ENCODE peak calls at places on chromosomes 3 and 15, in ten cellular contexts. G is pancreas; J is fibroblast of pulmonary artery; N is transverse colon; Z is CD8-positive, alpha-beta T cell; C is brain microvascular endothelial cell; M is tibial nerve; Y is A549; L is cardiac fibroblast; W is AG04450. H is an unnamed sample.

GRCh38 chr15:76678766-76679165 is 226.4 kb downstream of the SCAPER start:
- DNase-seq in Y (no peak), W (no peak), L (peak), N (no peak), C (no peak), J (peak), M (no peak), Z (no peak), G (no peak), H (peak)

GRCh38 chr3:27043328-27043956 is 325.7 kb downstream of the NEK10 start:
- DNase-seq in J (no peak), W (no peak), N (no peak), Z (no peak), C (no peak), L (no peak), M (no peak), Y (no peak), G (no peak), H (no peak)

GRCh38 chr15:57485869-57486268 is 105.8 kb upstream of the MYZAP start:
- DNase-seq in J (peak), L (peak), N (no peak), M (no peak), Z (no peak), W (peak), G (peak), Y (peak), C (peak), H (peak)

GRCh38 chr3:63911395-63911900 is 735 bp downstream of the SCAANT1 start:
- DNase-seq in W (no peak), Z (no peak), N (no peak), G (no peak), M (no peak), J (no peak), L (no peak), C (no peak), Y (no peak), H (peak)

GRCh38 chr15:27573800-27574485 is 525.2 kb downstream of the OCA2 start:
- DNase-seq in Z (no peak), W (no peak), Y (no peak), C (no peak), L (no peak), M (no peak), G (peak), N (no peak), J (no peak), H (no peak)

GRCh38 chr3:185764168-185764988 is 60.5 kb downstream of the IGF2BP2 start:
- DNase-seq in M (no peak), Z (no peak), N (no peak), C (peak), Y (no peak), W (no peak), J (peak), G (no peak), L (peak), H (peak)

GRCh38 chr3:98982336-98982735 is 80.8 kb upstream of the DCBLD2 start:
- DNase-seq in L (no peak), N (no peak), C (no peak), Y (no peak), J (no peak), Z (no peak), W (no peak), M (no peak), G (no peak), H (no peak)

GRCh38 chr15:42375252-42375651 is 16.0 kb downstream of the CAPN3 start:
- DNase-seq in L (no peak), W (no peak), J (no peak), M (no peak), N (no peak), Z (no peak), Y (no peak), G (no peak), C (no peak), H (no peak)

GRCh38 chr3:127674793-127675189 is 2.0 kb downstream of the ABTB1 start:
- DNase-seq in G (no peak), L (no peak), Y (no peak), N (no peak), J (no peak), Z (no peak), W (no peak), C (no peak), M (no peak), H (no peak)

GRCh38 chr15:75831806-75832102 is 11.5 kb upstream of the UBE2Q2 start:
- DNase-seq in J (no peak), W (no peak), Z (no peak), N (no peak), M (no peak), C (no peak), L (no peak), Y (no peak), G (no peak), H (no peak)

GRCh38 chr3:42031808-42032475 is 59.2 kb upstream of the TRAK1 start:
- DNase-seq in W (no peak), N (no peak), Y (no peak), J (peak), Z (no peak), L (peak), M (no peak), G (no peak), C (no peak), H (no peak)

GRCh38 chr15:96457852-96458251 is 127.4 kb downstream of the NR2F2 start:
- DNase-seq in C (no peak), M (no peak), N (no peak), W (no peak), L (no peak), J (no peak), G (no peak), Z (no peak), Y (no peak), H (no peak)

GRCh38 chr3:115766587-115767492 is 143.5 kb downstream of the GAP43 start:
- DNase-seq in Z (no peak), L (peak), Y (no peak), J (peak), M (no peak), N (no peak), W (no peak), G (no peak), C (peak), H (peak)

GRCh38 chr15:82100116-82100795 is 54.4 kb upstream of the MEX3B start:
- DNase-seq in J (no peak), N (no peak), Z (no peak), L (peak), W (no peak), G (no peak), C (no peak), M (no peak), Y (no peak), H (no peak)

GRCh38 chr15:84955089-84955848 is 26.4 kb upstream of the PDE8A start:
- DNase-seq in L (peak), N (peak), Y (peak), C (peak), W (peak), G (peak), Z (peak), M (peak), J (peak), H (peak)

DNA sequence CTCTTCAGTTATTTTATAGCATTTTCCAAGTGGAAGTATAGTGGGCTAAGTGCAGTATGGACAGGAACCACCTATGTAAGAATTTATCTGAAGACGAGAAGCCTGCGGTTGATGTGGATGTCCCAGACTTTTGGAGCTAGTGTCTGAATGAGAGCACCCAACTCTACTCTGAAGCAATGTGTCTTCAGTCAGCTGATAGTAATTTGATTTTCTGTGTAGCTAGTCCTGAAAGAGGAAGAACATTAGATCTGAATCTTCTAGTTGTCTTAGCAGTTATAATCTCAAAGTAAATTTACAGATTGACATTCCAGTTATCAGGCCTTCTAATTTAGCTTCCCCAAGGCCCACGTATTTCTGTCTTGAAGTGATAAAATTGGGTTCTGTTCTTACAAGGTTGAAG is 1.4 kb downstream of the TCAIM start:
- DNase-seq in J (no peak), M (no peak), N (no peak), Z (no peak), Y (no peak), C (no peak), G (no peak), L (no peak), W (no peak), H (no peak)
- H3K4me3 ChIP-seq in J (peak), M (no peak), N (no peak), Z (no peak), Y (peak), C (peak), G (no peak), L (peak), W (peak), H (no peak)

DNA sequence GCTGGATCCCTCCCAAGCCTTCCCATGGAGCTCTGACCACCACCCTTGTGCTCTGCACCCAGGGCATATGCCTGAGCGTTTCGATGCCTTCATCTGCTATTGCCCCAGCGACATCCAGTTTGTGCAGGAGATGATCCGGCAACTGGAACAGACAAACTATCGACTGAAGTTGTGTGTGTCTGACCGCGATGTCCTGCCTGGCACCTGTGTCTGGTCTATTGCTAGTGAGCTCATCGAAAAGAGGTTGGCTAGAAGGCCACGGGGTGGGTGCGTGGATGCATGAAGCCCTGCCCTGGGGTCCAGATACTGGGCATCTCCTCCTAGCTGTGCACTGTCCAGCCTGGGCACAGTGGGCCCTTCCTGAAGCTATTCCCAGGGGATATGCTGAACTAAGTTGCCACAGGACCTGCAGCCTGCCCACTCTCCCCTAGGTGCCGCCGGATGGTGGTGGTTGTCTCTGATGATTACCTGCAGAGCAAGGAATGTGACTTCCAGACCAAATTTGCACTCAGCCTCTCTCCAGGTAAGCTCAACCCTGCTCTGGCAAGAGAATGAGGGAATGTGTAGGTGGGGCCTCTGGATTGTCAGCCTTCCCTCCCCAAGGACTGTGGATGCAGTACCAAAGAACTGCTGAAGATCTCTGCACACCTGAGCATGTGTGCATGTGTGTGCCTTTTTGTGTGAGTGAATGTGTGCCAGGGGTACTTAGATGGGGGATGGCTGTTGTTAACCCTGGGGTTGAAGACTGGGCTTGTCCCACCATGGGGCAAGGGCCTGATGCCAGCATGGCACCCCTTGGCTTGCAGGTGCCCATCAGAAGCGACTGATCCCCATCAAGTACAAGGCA is 2.1 kb downstream of the MYD88 start:
- DNase-seq in C (no peak), L (no peak), N (no peak), J (no peak), Z (peak), W (no peak), G (no peak), Y (no peak), M (no peak), H (no peak)
- TF ChIP-seq CTCF in C (no peak), L (no peak), N (no peak), J (no peak), Z (no peak), W (no peak), G (no peak), Y (no peak), M (no peak), H (no peak)

GRCh38 chr3:73365756-73366397 is 258.9 kb downstream of the PDZRN3 start:
- DNase-seq in L (peak), C (peak), N (peak), Z (no peak), M (peak), J (peak), W (peak), G (peak), Y (no peak), H (peak)

GRCh38 chr3:73363093-73363492 is 261.6 kb downstream of the PDZRN3 start:
- DNase-seq in L (no peak), W (no peak), C (no peak), M (no peak), Z (no peak), N (no peak), G (no peak), J (no peak), Y (no peak), H (no peak)

GRCh38 chr3:73361591-73361990 is 263.1 kb downstream of the PDZRN3 start:
- DNase-seq in M (no peak), L (no peak), Z (no peak), C (no peak), J (no peak), W (no peak), N (no peak), G (no peak), Y (no peak), H (no peak)

GRCh38 chr3:73364517-73364916 is 260.2 kb downstream of the PDZRN3 start:
- DNase-seq in C (no peak), L (no peak), Z (no peak), Y (no peak), W (no peak), J (no peak), M (no peak), N (no peak), G (no peak), H (no peak)
- H3K4me3 ChIP-seq in C (no peak), L (no peak), Z (no peak), Y (no peak), W (no peak), J (no peak), M (no peak), N (no peak), G (no peak), H (no peak)

GRCh38 chr15:29356807-29357206 is 87.2 kb upstream of the NSMCE3 start:
- DNase-seq in L (no peak), N (no peak), W (no peak), G (no peak), J (no peak), Z (no peak), M (no peak), Y (no peak), C (no peak), H (no peak)
- TF ChIP-seq CTCF in L (no peak), N (no peak), W (no peak), G (no peak), J (no peak), Z (no peak), M (no peak), Y (no peak), C (no peak), H (no peak)

GRCh38 chr15:99434506-99435137 is 131.2 kb upstream of the MEF2A start:
- DNase-seq in Y (no peak), Z (peak), W (no peak), N (no peak), L (no peak), C (no peak), J (no peak), G (no peak), M (peak), H (no peak)
- H3K4me3 ChIP-seq in Y (no peak), Z (no peak), W (no peak), N (peak), L (no peak), C (no peak), J (no peak), G (no peak), M (no peak), H (no peak)

DNA sequence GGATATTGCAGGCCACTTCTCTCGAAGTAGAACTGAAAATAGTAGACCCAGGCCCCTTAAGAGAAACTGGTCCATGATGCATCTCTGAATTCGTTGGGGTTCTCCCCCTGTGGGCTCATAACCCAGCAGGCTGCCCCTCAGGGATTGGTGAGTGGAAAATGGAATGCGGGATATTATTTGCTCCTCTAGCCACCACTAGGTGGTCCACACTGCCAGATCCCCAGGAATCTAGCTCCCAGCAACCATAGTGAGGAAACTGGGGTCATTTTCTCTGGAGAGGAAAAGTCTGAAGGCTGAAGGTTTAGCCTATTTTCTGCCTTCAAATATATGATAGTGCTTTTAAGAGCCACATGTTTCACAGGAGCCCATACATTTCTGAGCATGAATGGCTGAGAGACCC is 6.7 kb downstream of the CX3CR1 start:
- DNase-seq in W (no peak), Z (no peak), M (no peak), L (no peak), Y (no peak), N (no peak), G (no peak), J (no peak), C (no peak), H (no peak)
- TF ChIP-seq CTCF in W (peak), Z (no peak), M (no peak), L (peak), Y (peak), N (no peak), G (no peak), J (peak), C (peak), H (peak)

DNA sequence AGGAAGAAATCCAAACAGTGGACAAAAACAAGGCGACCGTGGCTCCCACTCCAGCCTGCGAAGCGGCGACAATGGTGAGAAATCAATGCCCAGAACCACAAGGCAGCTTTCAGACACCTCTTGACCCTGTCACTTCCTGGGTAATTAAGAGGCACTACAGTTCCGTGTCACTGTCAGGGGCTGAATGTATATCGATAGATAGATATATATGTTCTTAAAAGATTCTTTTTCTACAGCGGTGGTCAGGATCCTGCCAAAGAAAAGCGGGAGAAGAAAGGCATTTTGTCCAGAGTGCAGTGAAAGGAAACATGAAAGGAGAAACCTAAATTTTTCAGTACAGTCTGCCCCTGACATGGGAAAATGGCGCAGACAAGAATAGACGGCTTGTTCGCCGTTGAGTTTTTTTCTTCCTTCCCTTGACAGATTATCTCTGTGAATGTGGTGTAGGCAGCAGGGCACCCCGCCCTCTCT is 56.2 kb upstream of the HES1 start:
- DNase-seq in L (no peak), G (no peak), W (no peak), C (no peak), Z (no peak), N (no peak), J (no peak), M (no peak), Y (no peak), H (no peak)
- H3K4me3 ChIP-seq in L (no peak), G (no peak), W (no peak), C (no peak), Z (no peak), N (no peak), J (no peak), M (no peak), Y (no peak), H (no peak)

GRCh38 chr15:80890341-80890972 is 99.2 kb downstream of the MESD start:
- DNase-seq in C (peak), W (no peak), N (no peak), L (no peak), J (no peak), M (no peak), Z (no peak), Y (no peak), G (no peak), H (peak)

GRCh38 chr15:80891006-80891405 is 98.6 kb downstream of the MESD start:
- DNase-seq in N (no peak), J (peak), C (no peak), Z (no peak), G (no peak), L (no peak), M (no peak), W (no peak), Y (no peak), H (no peak)

GRCh38 chr15:80887148-80887547 is 102.5 kb downstream of the MESD start:
- DNase-seq in N (no peak), W (no peak), J (no peak), Y (peak), G (no peak), Z (no peak), C (no peak), L (no peak), M (no peak), H (no peak)

GRCh38 chr15:80892414-80892813 is 97.2 kb downstream of the MESD start:
- DNase-seq in N (no peak), Y (no peak), G (no peak), L (no peak), J (no peak), M (no peak), W (no peak), Z (no peak), C (no peak), H (no peak)

GRCh38 chr15:80888846-80889245 is 100.8 kb downstream of the MESD start:
- DNase-seq in M (no peak), N (no peak), G (no peak), J (no peak), L (no peak), W (no peak), Z (no peak), Y (no peak), C (no peak), H (no peak)
- TF ChIP-seq CTCF in M (no peak), N (no peak), G (no peak), J (no peak), L (no peak), W (no peak), Z (no peak), Y (no peak), C (no peak), H (no peak)

DNA sequence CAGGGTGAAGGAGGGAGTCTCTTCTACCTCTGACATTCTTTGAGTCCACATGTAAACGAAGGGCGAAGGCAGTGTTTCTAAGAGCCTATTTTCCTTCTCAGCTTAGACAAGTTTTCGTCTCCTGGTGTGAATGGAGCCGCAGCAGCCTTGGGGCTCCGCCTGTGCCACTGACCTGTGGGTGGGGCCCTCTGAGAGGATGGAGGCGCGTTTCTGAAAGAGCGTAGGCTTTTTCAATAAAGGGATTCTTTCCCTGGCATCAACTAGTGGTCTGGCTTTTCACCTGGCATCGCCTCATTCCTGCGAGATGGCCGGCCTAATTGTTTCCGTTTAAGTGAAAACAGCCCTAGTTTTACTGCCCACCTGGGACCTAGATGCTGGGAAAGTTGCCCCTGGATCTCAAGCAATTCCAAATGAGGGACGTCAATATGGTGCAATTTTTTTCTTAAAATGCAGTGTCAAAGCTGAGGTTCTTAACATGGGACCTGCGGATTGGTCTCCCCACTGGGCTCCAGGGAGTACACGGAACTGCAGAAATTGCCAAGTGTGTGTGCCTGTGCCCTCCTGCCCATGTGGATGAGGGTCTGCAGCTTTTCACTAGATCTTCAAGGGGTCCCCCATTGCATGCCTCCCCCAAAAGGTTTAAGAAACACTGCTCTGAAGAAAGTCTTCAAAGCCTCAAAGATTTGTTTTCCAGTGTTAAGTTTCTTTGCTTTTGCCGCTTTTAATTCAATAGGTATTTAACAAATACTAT is 969 bp downstream of the GLDN start:
- DNase-seq in G (no peak), M (no peak), Y (no peak), J (no peak), N (no peak), W (no peak), L (no peak), C (no peak), Z (no peak), H (no peak)
- H3K4me3 ChIP-seq in G (no peak), M (peak), Y (peak), J (peak), N (peak), W (no peak), L (no peak), C (no peak), Z (no peak), H (peak)

GRCh38 chr3:108099679-108100428 is 9.0 kb upstream of the CD47 start:
- DNase-seq in W (no peak), M (no peak), C (no peak), J (no peak), G (no peak), Y (no peak), L (no peak), Z (no peak), N (no peak), H (no peak)
- TF ChIP-seq CTCF in W (no peak), M (no peak), C (no peak), J (no peak), G (no peak), Y (no peak), L (no peak), Z (no peak), N (no peak), H (no peak)